ENCODE peak calls at places on chromosome 1, in five cellular contexts. N, F, Q, P and E are unnamed samples.

GRCh38 chr1:24191860-24192259 is 4.8 kb upstream of the IFNLR1 start:
- DNase-seq in N (no peak), F (no peak), Q (no peak), P (no peak), E (no peak)

GRCh38 chr1:203072002-203072607 is 13.7 kb downstream of the MYOG start:
- DNase-seq in N (no peak), F (no peak), Q (no peak), P (no peak), E (no peak)

GRCh38 chr1:222334026-222334680 is 213.8 kb downstream of the HHIPL2 start:
- DNase-seq in N (no peak), F (no peak), Q (no peak), P (no peak), E (no peak)

GRCh38 chr1:247409869-247410544 is 6.0 kb upstream of the NLRP3 start:
- DNase-seq in N (no peak), F (peak; percentile 92), Q (no peak), P (no peak), E (no peak)

GRCh38 chr1:48227165-48228013 is 4.9 kb downstream of the SLC5A9 start:
- DNase-seq in N (no peak), F (no peak), Q (no peak), P (no peak), E (no peak)

GRCh38 chr1:3262681-3263286 is 191.7 kb upstream of the ARHGEF16 start:
- DNase-seq in N (no peak), F (no peak), Q (no peak), P (no peak), E (no peak)

GRCh38 chr1:31666290-31666963 is 21.8 kb upstream of the PEF1 start:
- DNase-seq in N (no peak), F (no peak), Q (no peak), P (no peak), E (no peak)

GRCh38 chr1:193222079-193222615 is 35.7 kb upstream of the B3GALT2 start:
- DNase-seq in N (no peak), F (no peak), Q (no peak), P (no peak), E (no peak)

GRCh38 chr1:14626869-14627607 is 28.6 kb downstream of the KAZN start:
- DNase-seq in N (no peak), F (no peak), Q (no peak), P (peak; percentile 43), E (peak; percentile 54)

GRCh38 chr1:42964032-42964812 is 5.6 kb upstream of the SLC2A1 start:
- DNase-seq in N (no peak), F (no peak), Q (no peak), P (no peak), E (no peak)

GRCh38 chr1:202144510-202145324 is at the start of gene ARL8A:
- DNase-seq in N (no peak), F (no peak), Q (no peak), P (peak; percentile 92), E (peak; percentile 93)

GRCh38 chr1:184160942-184161698 is 109.6 kb downstream of the TSEN15 start:
- DNase-seq in N (no peak), F (peak; percentile 42), Q (no peak), P (no peak), E (peak; percentile 30)

GRCh38 chr1:201171063-201172036 is 17.1 kb upstream of the TMEM9 start:
- DNase-seq in N (peak; percentile 46), F (no peak), Q (peak; percentile 65), P (peak; percentile 75), E (peak; percentile 85)

GRCh38 chr1:118339431-118340146 is 154.6 kb upstream of the SPAG17 start:
- DNase-seq in N (no peak), F (no peak), Q (no peak), P (no peak), E (no peak)

GRCh38 chr1:155950829-155951228 is 9.4 kb downstream of the RXFP4 start:
- DNase-seq in N (no peak), F (no peak), Q (no peak), P (no peak), E (peak; percentile 11)

GRCh38 chr1:46623733-46624695 is 7.4 kb upstream of the MOB3C start:
- DNase-seq in N (no peak), F (no peak), Q (no peak), P (no peak), E (no peak)

GRCh38 chr1:46622341-46622740 is 5.7 kb upstream of the MOB3C start:
- DNase-seq in N (no peak), F (no peak), Q (peak; percentile 31), P (peak; percentile 69), E (no peak)

GRCh38 chr1:46619656-46620055 is 3.0 kb upstream of the MOB3C start:
- DNase-seq in N (no peak), F (no peak), Q (no peak), P (no peak), E (no peak)

GRCh38 chr1:46618746-46619415 is 2.3 kb upstream of the MOB3C start:
- DNase-seq in N (no peak), F (no peak), Q (no peak), P (no peak), E (no peak)

DNA sequence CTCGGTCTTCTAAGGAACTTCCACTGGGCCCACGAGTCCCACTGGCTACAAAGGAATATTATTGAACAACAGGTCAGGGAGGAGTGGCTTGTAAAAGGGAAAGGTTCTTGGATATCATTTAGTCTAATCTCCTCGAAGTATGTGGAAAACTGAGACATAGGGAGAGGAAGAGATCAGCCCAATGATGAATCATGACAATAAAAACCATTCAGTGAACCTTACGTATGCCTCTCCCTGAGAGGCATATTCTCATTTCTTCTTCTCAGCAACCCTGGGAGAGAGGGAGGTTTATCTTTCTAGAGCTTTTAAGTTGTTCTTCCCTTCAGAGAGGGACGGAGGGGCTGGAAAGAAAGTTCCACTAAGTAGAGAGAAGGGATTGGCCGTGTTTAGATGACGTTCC is 5.3 kb upstream of the MOB3C start:
- DNase-seq in N (no peak), F (no peak), Q (no peak), P (no peak), E (no peak)
- TF ChIP-seq ZBTB33 in N (no peak), F (no peak), Q (no peak), P (no peak), E (no peak)

GRCh38 chr1:105337427-105337826 is 1587.7 kb downstream of the AMY1C start:
- DNase-seq in N (no peak), F (no peak), Q (no peak), P (no peak), E (no peak)

GRCh38 chr1:105343317-105343716 is 1593.6 kb downstream of the AMY1C start:
- DNase-seq in N (no peak), F (no peak), Q (no peak), P (no peak), E (no peak)
- TF ChIP-seq ZBTB33 in N (no peak), F (no peak), Q (no peak), P (no peak), E (no peak)

GRCh38 chr1:84245566-84245965 is 55.9 kb upstream of the SAMD13 start:
- DNase-seq in N (no peak), F (no peak), Q (no peak), P (no peak), E (no peak)
- TF ChIP-seq ZBTB33 in N (no peak), F (no peak), Q (no peak), P (no peak), E (no peak)

GRCh38 chr1:108080448-108080847 is 115.5 kb upstream of the VAV3 start:
- DNase-seq in N (no peak), F (no peak), Q (no peak), P (no peak), E (no peak)
- TF ChIP-seq ZBTB33 in N (no peak), F (no peak), Q (no peak), P (no peak), E (no peak)

GRCh38 chr1:2130156-2130555 is 64.4 kb downstream of the FAAP20 start:
- DNase-seq in N (no peak), F (no peak), Q (no peak), P (no peak), E (no peak)
- TF ChIP-seq ZBTB33 in N (no peak), F (no peak), Q (no peak), P (no peak), E (no peak)

DNA sequence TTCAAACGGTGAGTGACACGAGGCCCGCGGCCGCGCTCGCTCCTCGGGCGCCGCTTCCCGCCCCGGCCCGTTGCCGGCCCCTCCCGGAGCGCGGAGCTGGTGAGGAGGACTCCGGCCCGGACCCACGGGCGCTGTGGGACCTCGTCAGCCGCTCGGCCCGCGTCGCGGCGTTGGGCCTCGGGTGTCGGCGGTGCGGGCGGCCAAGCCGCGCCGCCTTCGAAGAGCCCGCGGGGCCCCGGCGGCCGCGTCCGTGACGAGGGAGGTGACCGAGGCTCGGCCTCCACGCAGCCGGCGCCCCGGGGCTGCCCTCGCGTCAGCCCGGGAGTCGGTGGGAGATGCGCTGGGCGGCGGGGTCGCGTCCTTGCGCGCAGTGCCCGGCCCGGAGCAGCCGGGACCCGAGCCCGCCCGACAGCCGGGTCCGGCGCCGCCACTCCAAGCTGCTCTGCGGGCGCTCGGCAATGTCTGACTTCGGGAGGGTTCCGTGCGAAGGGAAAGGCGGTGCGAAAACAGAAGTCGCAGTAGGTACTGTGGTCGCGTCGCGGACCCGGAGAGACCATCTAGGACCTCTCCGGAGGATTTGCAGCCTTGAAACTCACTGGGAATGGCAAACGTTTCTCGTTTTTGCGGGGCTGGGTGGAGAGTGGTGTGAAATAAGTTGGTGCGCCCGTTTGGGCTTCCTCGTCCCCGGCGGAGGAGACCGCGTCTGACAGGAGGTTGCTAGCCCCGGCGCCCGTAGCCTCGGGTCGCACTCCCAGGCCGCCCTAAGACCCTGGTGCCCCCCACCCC is 829 bp downstream of the SPEN start:
- DNase-seq in N (no peak), F (no peak), Q (no peak), P (peak; percentile 57), E (peak; percentile 42)
- TF ChIP-seq ZBTB33 in N (no peak), F (no peak), Q (no peak), P (no peak), E (no peak)